ENCODE peak calls at places on chromosome 22, in nine cellular contexts. L, P, F, O, U, H, B, K and V are unnamed samples.

GRCh38 chr22:39519681-39520053 is 695 bp upstream of the ATF4 start:
- DNase-seq in F (no peak), B (no peak), H (no peak), P (peak; percentile 80), K (no peak), U (no peak), L (no peak), O (no peak), V (no peak)

GRCh38 chr22:23064381-23065068 is 5.8 kb upstream of the GNAZ start:
- DNase-seq in H (no peak), F (no peak), B (no peak), U (no peak), K (no peak), L (no peak), P (no peak), O (no peak), V (no peak)

GRCh38 chr22:48959496-48959895 is 868.2 kb downstream of the BRD1 start:
- DNase-seq in B (no peak), H (no peak), U (no peak), O (no peak), K (no peak), F (no peak), L (peak; percentile 2), P (no peak), V (no peak)

GRCh38 chr22:36577019-36577418 is 48.1 kb upstream of the EIF3D start:
- DNase-seq in B (peak; percentile 82), U (no peak), H (no peak), F (no peak), K (no peak), P (no peak), O (no peak), L (no peak), V (no peak)

GRCh38 chr22:25120093-25120561 is 79.5 kb upstream of the CRYBB3 start:
- DNase-seq in L (no peak), B (peak; percentile 59), K (no peak), H (no peak), F (peak; percentile 28), U (peak; percentile 35), P (no peak), O (no peak), V (no peak)

GRCh38 chr22:20033045-20033706 is 12.3 kb downstream of the TANGO2 start:
- DNase-seq in B (no peak), P (peak; percentile 85), K (no peak), F (no peak), L (no peak), U (no peak), H (no peak), O (no peak), V (peak; percentile 47)

GRCh38 chr22:30411780-30412179 is 13.8 kb upstream of the MTFP1 start:
- DNase-seq in U (no peak), H (no peak), L (no peak), K (no peak), B (no peak), O (no peak), F (no peak), P (no peak), V (no peak)

GRCh38 chr22:24751518-24751917 is 23.0 kb downstream of the PIWIL3 start:
- DNase-seq in O (no peak), F (no peak), H (no peak), K (no peak), B (no peak), P (no peak), U (no peak), L (no peak), V (no peak)

GRCh38 chr22:35637943-35638342 is 10.3 kb upstream of the APOL6 start:
- DNase-seq in L (no peak), B (no peak), U (no peak), H (no peak), O (no peak), F (no peak), K (no peak), P (no peak), V (no peak)

GRCh38 chr22:49894321-49895072 is 23.7 kb downstream of the ALG12 start:
- DNase-seq in L (no peak), B (no peak), U (no peak), F (no peak), O (no peak), K (no peak), P (no peak), H (no peak), V (no peak)

GRCh38 chr22:31106651-31107205 is 640 bp downstream of the SELENOM start:
- DNase-seq in O (no peak), H (no peak), F (no peak), U (no peak), K (no peak), B (no peak), P (no peak), L (no peak), V (no peak)

GRCh38 chr22:22884888-22885840 is 2.5 kb upstream of the IGLL5 start:
- DNase-seq in P (no peak), U (no peak), B (no peak), O (peak; percentile 63), L (no peak), K (no peak), H (no peak), F (no peak), V (no peak)

GRCh38 chr22:21707677-21708076 is 27.9 kb downstream of the YPEL1 start:
- DNase-seq in L (no peak), P (no peak), B (no peak), H (no peak), F (peak; percentile 6), O (no peak), K (no peak), U (no peak), V (no peak)

GRCh38 chr22:47599753-47600152 is 837.3 kb downstream of the TBC1D22A start:
- DNase-seq in F (no peak), U (no peak), H (no peak), L (no peak), P (no peak), O (no peak), B (no peak), K (no peak), V (no peak)

GRCh38 chr22:35219012-35219411 is 38.3 kb upstream of the HMGXB4 start:
- DNase-seq in K (no peak), O (no peak), B (peak; percentile 69), P (no peak), L (no peak), U (no peak), F (no peak), H (no peak), V (no peak)

GRCh38 chr22:46150615-46151423 is 493 bp downstream of the PPARA start:
- DNase-seq in P (peak; percentile 67), K (peak; percentile 38), L (no peak), U (no peak), B (no peak), F (peak; percentile 4), O (peak; percentile 65), H (peak; percentile 27), V (peak; percentile 26)

GRCh38 chr22:37249946-37250345 is 5.9 kb upstream of the RAC2 start:
- DNase-seq in F (no peak), K (no peak), U (no peak), O (no peak), P (no peak), H (no peak), B (no peak), L (no peak), V (no peak)

GRCh38 chr22:40727607-40728325 is 48.5 kb downstream of the MCHR1 start:
- DNase-seq in P (no peak), F (no peak), O (no peak), K (no peak), L (no peak), U (peak; percentile 72), H (no peak), B (no peak), V (no peak)

GRCh38 chr22:32473388-32473952 is 1.1 kb upstream of the FBXO7 start:
- DNase-seq in O (peak; percentile 38), F (peak; percentile 63), B (peak; percentile 67), U (peak; percentile 62), H (peak; percentile 8), K (peak; percentile 22), P (no peak), L (no peak), V (peak; percentile 77)

GRCh38 chr22:19115628-19116027 is 6.6 kb downstream of the DGCR2 start:
- DNase-seq in L (no peak), K (no peak), B (no peak), P (no peak), H (no peak), F (no peak), O (no peak), U (no peak), V (peak; percentile 47)

GRCh38 chr22:23101524-23101923 is 31.2 kb downstream of the GNAZ start:
- DNase-seq in U (no peak), F (no peak), K (no peak), O (no peak), P (no peak), L (no peak), H (no peak), B (no peak), V (no peak)

GRCh38 chr22:27318516-27318915 is 483.0 kb downstream of the MN1 start:
- DNase-seq in P (peak; percentile 57), U (no peak), B (peak; percentile 95), L (no peak), H (no peak), O (no peak), F (no peak), K (no peak), V (peak; percentile 58)

GRCh38 chr22:48486163-48486957 is 1341.3 kb downstream of the BRD1 start:
- DNase-seq in U (no peak), H (no peak), P (no peak), O (no peak), L (no peak), F (no peak), B (no peak), K (no peak), V (no peak)

GRCh38 chr22:46011627-46012181 is 34.7 kb upstream of the WNT7B start:
- DNase-seq in K (no peak), U (no peak), F (no peak), H (no peak), L (peak; percentile 11), O (no peak), P (peak; percentile 33), B (no peak), V (no peak)

GRCh38 chr22:39871008-39871798 is 22.4 kb downstream of the ENTHD1 start:
- DNase-seq in K (no peak), H (no peak), B (no peak), U (no peak), O (no peak), P (no peak), L (no peak), F (no peak), V (no peak)